ENCODE peak calls at places on chromosomes 7 and 10, in six cellular contexts. I is BE2C, E is IMR-90, B is choroid plexus epithelial cell, F is AG10803, Z is dorsolateral prefrontal cortex. R is an unnamed sample.

GRCh38 chr10:133356953-133357292 is 896 bp downstream of the FUOM start:
- DNase-seq in I (no peak), E (no peak), B (no peak), F (no peak), Z (no peak), R (no peak)

GRCh38 chr10:132141076-132141475 is 45.7 kb upstream of the DPYSL4 start:
- DNase-seq in I (peak; percentile 4), E (no peak), B (no peak), F (no peak), Z (peak; percentile 16), R (no peak)

GRCh38 chr7:31950101-31950755 is 120.0 kb downstream of the PDE1C start:
- DNase-seq in I (no peak), E (peak; percentile 53), B (peak; percentile 21), F (peak; percentile 42), Z (no peak), R (no peak)

GRCh38 chr10:1211844-1212570 is 155.8 kb downstream of the WDR37 start:
- DNase-seq in I (no peak), E (no peak), B (no peak), F (no peak), Z (no peak), R (no peak)

GRCh38 chr10:71501402-71501801 is 104.7 kb downstream of the CDH23 start:
- DNase-seq in I (no peak), E (no peak), B (no peak), F (no peak), Z (no peak), R (no peak)

GRCh38 chr10:52215745-52216361 is 98.2 kb upstream of the DKK1 start:
- DNase-seq in I (peak; percentile 34), E (peak; percentile 81), B (peak; percentile 91), F (peak; percentile 74), Z (no peak), R (no peak)

GRCh38 chr10:60646966-60647796 is 131.1 kb upstream of the CDK1 start:
- DNase-seq in I (peak; percentile 37), E (peak; percentile 69), B (peak; percentile 87), F (peak; percentile 62), Z (no peak), R (peak; percentile 58)

GRCh38 chr7:134992626-134993179 is 6.4 kb downstream of the AGBL3 start:
- DNase-seq in I (no peak), E (peak; percentile 52), B (peak; percentile 92), F (no peak), Z (no peak), R (no peak)

GRCh38 chr10:42645103-42645502 is 6.7 kb upstream of the ZNF33B start:
- DNase-seq in I (no peak), E (no peak), B (peak; percentile 23), F (no peak), Z (no peak), R (no peak)

GRCh38 chr10:52420656-52421055 is 106.6 kb downstream of the DKK1 start:
- DNase-seq in I (no peak), E (no peak), B (no peak), F (no peak), Z (no peak), R (no peak)

GRCh38 chr10:20276127-20276979 is 460.1 kb downstream of the PLXDC2 start:
- DNase-seq in I (peak; percentile 44), E (no peak), B (peak; percentile 3), F (no peak), Z (no peak), R (no peak)

GRCh38 chr10:124703778-124704427 is 40.3 kb downstream of the FAM53B start:
- DNase-seq in I (no peak), E (no peak), B (peak; percentile 44), F (peak; percentile 40), Z (peak; percentile 73), R (no peak)

GRCh38 chr10:54749623-54750022 is 51.4 kb downstream of the PCDH15 start:
- DNase-seq in I (no peak), E (no peak), B (no peak), F (no peak), Z (no peak), R (no peak)

GRCh38 chr10:132612571-132613504 is 75.3 kb downstream of the INPP5A start:
- DNase-seq in I (no peak), E (peak; percentile 32), B (peak; percentile 40), F (no peak), Z (no peak), R (no peak)

GRCh38 chr10:102850025-102850518 is 4.0 kb upstream of the BORCS7 start:
- DNase-seq in I (no peak), E (no peak), B (no peak), F (peak; percentile 20), Z (no peak), R (no peak)

GRCh38 chr7:12249706-12250105 is 38.6 kb downstream of the TMEM106B start:
- DNase-seq in I (no peak), E (no peak), B (no peak), F (no peak), Z (no peak), R (no peak)

GRCh38 chr7:106425017-106425719 is 140.4 kb upstream of the NAMPT start:
- DNase-seq in I (no peak), E (peak; percentile 100), B (peak; percentile 100), F (peak; percentile 100), Z (no peak), R (peak; percentile 77)

GRCh38 chr7:45576249-45576929 is 2.2 kb downstream of the ADCY1 start:
- DNase-seq in I (no peak), E (no peak), B (no peak), F (no peak), Z (no peak), R (no peak)

GRCh38 chr10:112739219-112739969 is 210.7 kb upstream of the TCF7L2 start:
- DNase-seq in I (no peak), E (no peak), B (no peak), F (no peak), Z (no peak), R (no peak)

GRCh38 chr7:120867932-120868331 is 10.0 kb upstream of the TSPAN12 start:
- DNase-seq in I (no peak), E (no peak), B (no peak), F (no peak), Z (no peak), R (no peak)

GRCh38 chr7:80943342-80943741 is 24.5 kb upstream of the SEMA3C start:
- DNase-seq in I (no peak), E (no peak), B (no peak), F (no peak), Z (no peak), R (no peak)

GRCh38 chr10:6070647-6071046 is 8.5 kb upstream of the IL2RA start:
- DNase-seq in I (no peak), E (no peak), B (no peak), F (no peak), Z (peak; percentile 42), R (no peak)

GRCh38 chr10:1128649-1129048 is 72.5 kb downstream of the WDR37 start:
- DNase-seq in I (no peak), E (no peak), B (no peak), F (no peak), Z (peak; percentile 23), R (no peak)

GRCh38 chr10:22652988-22653431 is 61.4 kb downstream of the PIP4K2A start:
- DNase-seq in I (no peak), E (no peak), B (no peak), F (no peak), Z (no peak), R (no peak)

GRCh38 chr7:113812881-113813280 is 105.9 kb downstream of the PPP1R3A start:
- DNase-seq in I (no peak), E (peak; percentile 29), B (no peak), F (no peak), Z (no peak), R (no peak)

GRCh38 chr7:137331378-137331777 is 12.2 kb downstream of the PTN start:
- DNase-seq in I (no peak), E (peak; percentile 10), B (no peak), F (no peak), Z (no peak), R (no peak)

DNA sequence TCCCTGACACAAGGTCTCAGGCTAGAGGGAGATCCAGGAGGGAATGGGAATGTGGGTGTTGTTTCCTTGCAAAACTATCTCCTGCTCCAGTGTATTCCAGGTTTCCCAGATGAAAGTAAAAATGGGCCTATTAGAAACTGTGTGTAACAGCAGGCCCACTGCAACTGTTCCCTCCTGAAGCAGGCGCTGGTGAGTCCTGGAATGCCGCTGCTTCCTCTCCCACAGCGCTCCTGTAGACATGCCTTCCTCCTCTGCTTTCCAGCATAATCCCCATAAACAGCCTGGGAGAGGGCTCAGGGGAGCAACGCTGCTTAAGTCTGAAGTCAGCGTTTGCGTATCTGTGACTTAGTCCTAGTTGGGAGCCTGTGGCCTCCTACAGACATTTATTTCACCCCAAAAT is 551.1 kb upstream of the FOXK1 start:
- DNase-seq in I (no peak), E (no peak), B (no peak), F (no peak), Z (no peak), R (no peak)
- TF ChIP-seq CTCF in I (no peak), E (no peak), B (no peak), F (no peak), Z (no peak), R (no peak)

DNA sequence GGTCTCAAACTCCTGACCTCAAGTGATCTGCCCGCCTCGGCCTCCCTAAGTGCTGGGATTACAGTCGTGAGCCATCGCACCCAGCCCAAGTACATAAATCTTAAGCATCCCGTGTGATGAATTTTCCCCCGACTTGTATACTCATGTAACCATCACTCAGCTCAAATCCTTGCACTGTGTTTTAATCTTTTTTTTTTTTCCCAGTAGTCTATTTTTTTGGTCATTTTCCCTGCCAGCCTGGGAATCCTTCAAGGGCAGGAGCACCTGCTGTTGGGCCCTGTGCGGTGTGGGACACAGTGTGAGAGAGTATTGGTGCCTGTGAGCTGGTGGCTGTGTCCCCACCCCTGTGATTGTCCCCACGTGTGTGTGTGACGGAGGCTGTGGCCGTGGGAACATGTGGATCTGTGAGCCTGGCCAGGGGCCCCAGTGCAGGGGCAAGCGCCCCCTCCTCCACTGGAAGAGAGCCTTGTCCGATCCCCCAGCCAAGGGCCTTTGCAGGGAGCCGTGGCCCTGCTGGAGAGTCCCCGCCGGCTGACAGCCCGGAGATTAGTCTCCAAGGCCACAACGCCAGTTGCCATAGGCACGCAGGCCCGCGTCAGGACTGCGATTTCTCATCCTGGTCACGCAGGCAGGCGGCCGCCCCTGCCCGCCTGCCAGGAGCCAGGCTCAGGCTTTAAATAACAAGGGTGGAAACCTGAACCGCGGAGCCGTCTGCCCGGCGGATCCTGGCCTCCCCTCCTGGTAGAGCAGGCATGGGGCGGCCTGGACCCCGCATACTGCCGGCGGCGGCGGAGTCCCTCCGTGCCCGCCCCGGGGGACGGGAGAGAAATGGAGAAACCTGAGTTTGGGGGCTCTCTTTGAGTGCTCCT is 26.5 kb downstream of the GTF2IRD1 start:
- DNase-seq in I (peak; percentile 90), E (peak; percentile 93), B (peak; percentile 85), F (peak; percentile 90), Z (peak; percentile 89), R (no peak)
- H3K4me3 ChIP-seq in I (peak overlapping the region; percentile 54), E (no peak overlapping the region), B (peak overlapping the region; percentile 49), F (peak overlapping the region; percentile 66), Z (peak overlapping the region; percentile 45), R (peak overlapping the region; percentile 38)

GRCh38 chr10:118956253-118957140 is 73.0 kb upstream of the NANOS1 start:
- DNase-seq in I (no peak), E (no peak), B (no peak), F (no peak), Z (no peak), R (no peak)
- TF ChIP-seq CTCF in I (no peak), E (no peak), B (no peak), F (no peak), Z (no peak), R (no peak)

DNA sequence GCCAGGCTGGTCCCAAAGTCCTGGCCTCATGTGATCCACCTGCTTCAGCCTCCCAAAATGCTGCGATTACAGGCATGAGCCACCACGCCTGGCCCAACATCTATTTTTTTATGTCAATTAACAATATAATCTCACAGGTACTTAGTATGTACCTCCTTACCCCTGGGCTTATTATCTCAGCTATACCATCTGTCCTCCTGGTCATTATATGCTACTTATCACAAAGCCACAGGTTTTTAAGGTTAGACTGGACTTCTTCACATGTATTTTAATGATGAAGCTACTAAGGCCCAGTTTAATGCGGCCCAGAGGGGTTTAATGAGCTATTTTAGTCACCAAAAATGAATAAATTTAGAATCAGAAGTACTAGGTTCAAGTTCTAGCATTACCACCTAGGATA is 3.4 kb downstream of the NSUN6 start:
- DNase-seq in I (no peak), E (no peak), B (no peak), F (no peak), Z (no peak), R (no peak)
- H3K4me3 ChIP-seq in I (no peak overlapping the region), E (no peak overlapping the region), B (no peak overlapping the region), F (no peak overlapping the region), Z (no peak overlapping the region), R (no peak overlapping the region)